ENCODE peak calls at places on chromosomes 16 and 17, in six cellular contexts. S, A, P, C, U and N are unnamed samples.

GRCh38 chr17:835263-835662 is 53.1 kb downstream of the MRM3 start:
- DNase-seq in S (no peak), A (no peak), P (no peak), C (no peak), U (peak; percentile 91), N (no peak)

GRCh38 chr17:76071497-76072148 is 694 bp downstream of the SRP68 start:
- DNase-seq in S (no peak), A (no peak), P (no peak), C (no peak), U (no peak), N (no peak)

GRCh38 chr16:57893559-57894389 is 77.2 kb downstream of the CNGB1 start:
- DNase-seq in S (peak; percentile 79), A (no peak), P (no peak), C (peak; percentile 70), U (peak; percentile 77), N (no peak)

GRCh38 chr16:47463771-47464624 is 2.9 kb downstream of the PHKB start:
- DNase-seq in S (no peak), A (no peak), P (no peak), C (no peak), U (no peak), N (no peak)

GRCh38 chr16:63904182-63904581 is 1217.7 kb downstream of the CDH11 start:
- DNase-seq in S (no peak), A (no peak), P (no peak), C (no peak), U (no peak), N (no peak)

GRCh38 chr16:4323071-4323844 is 7.4 kb downstream of the GLIS2 start:
- DNase-seq in S (peak; percentile 37), A (no peak), P (no peak), C (peak; percentile 71), U (no peak), N (peak; percentile 77)

GRCh38 chr17:83125515-83126274 is 46.3 kb downstream of the METRNL start:
- DNase-seq in S (peak; percentile 48), A (no peak), P (no peak), C (peak; percentile 73), U (peak; percentile 58), N (no peak)

GRCh38 chr16:84922351-84923135 is 88.8 kb downstream of the ZDHHC7 start:
- DNase-seq in S (no peak), A (no peak), P (peak; percentile 95), C (peak; percentile 64), U (no peak), N (no peak)

GRCh38 chr16:89443727-89444084 is 46.7 kb downstream of the ANKRD11 start:
- DNase-seq in S (no peak), A (no peak), P (no peak), C (no peak), U (no peak), N (peak; percentile 81)

GRCh38 chr16:31508706-31509523 is 724 bp upstream of the RUSF1 start:
- DNase-seq in S (no peak), A (no peak), P (no peak), C (no peak), U (peak; percentile 56), N (no peak)

GRCh38 chr17:33169580-33170285 is 123.4 kb downstream of the ASIC2 start:
- DNase-seq in S (no peak), A (no peak), P (no peak), C (no peak), U (peak; percentile 29), N (no peak)

GRCh38 chr17:39591958-39592954 is 15.5 kb downstream of the NEUROD2 start:
- DNase-seq in S (peak; percentile 54), A (no peak), P (no peak), C (no peak), U (peak; percentile 45), N (no peak)

GRCh38 chr16:19520861-19521331 is 1.0 kb downstream of the GDE1 start:
- DNase-seq in S (no peak), A (no peak), P (no peak), C (peak; percentile 43), U (peak; percentile 14), N (no peak)